ENCODE peak calls at places on chromosomes 3 and 15, in five cellular contexts. Q is neural crest cell; W is astrocyte of the spinal cord; O is T follicular helper cell; M is activated T-cell treated with anti-CD3 and anti-CD28 coated beads, Interleukin-2, amount 50 U/mL, for 1 hour. K is an unnamed sample.

GRCh38 chr3:129534428-129535027 is 6.1 kb downstream of the RHO start:
- DNase-seq in Q (no peak), W (no peak), O (no peak), M (no peak), K (no peak)

GRCh38 chr15:83472151-83472550 is 25.0 kb downstream of the SH3GL3 start:
- DNase-seq in Q (no peak), W (no peak), O (no peak), M (no peak), K (no peak)

GRCh38 chr3:37945407-37945802 is 45.2 kb upstream of the VILL start:
- DNase-seq in Q (no peak), W (no peak), O (no peak), M (no peak), K (no peak)

GRCh38 chr3:78221796-78222195 is 1181.9 kb downstream of the ROBO2 start:
- DNase-seq in Q (no peak), W (no peak), O (no peak), M (no peak), K (no peak)

GRCh38 chr3:126558336-126559071 is at the start of gene C3orf22:
- DNase-seq in Q (no peak), W (no peak), O (no peak), M (peak; percentile 10), K (no peak)

GRCh38 chr15:80778964-80779657 is at the start of gene CEMIP:
- DNase-seq in Q (peak; percentile 83), W (peak; percentile 78), O (no peak), M (no peak), K (peak; percentile 67)

GRCh38 chr3:122793568-122794416 is at the start of gene HSPBAP1:
- DNase-seq in Q (peak; percentile 86), W (peak; percentile 91), O (peak; percentile 86), M (peak; percentile 88), K (peak; percentile 81)

GRCh38 chr15:70234256-70234965 is 136.7 kb upstream of the TLE3 start:
- DNase-seq in Q (no peak), W (peak; percentile 35), O (no peak), M (no peak), K (no peak)

GRCh38 chr3:100525753-100526612 is 33.6 kb downstream of the TMEM45A start:
- DNase-seq in Q (no peak), W (peak; percentile 98), O (no peak), M (no peak), K (no peak)

GRCh38 chr3:114686624-114687023 is 392.8 kb downstream of the TIGIT start:
- DNase-seq in Q (no peak), W (no peak), O (no peak), M (no peak), K (no peak)

GRCh38 chr3:66115858-66116654 is 77.3 kb upstream of the MAGI1 start:
- DNase-seq in Q (no peak), W (peak; percentile 93), O (no peak), M (no peak), K (peak; percentile 65)

GRCh38 chr15:61671736-61672135 is 388.5 kb downstream of the VPS13C start:
- DNase-seq in Q (no peak), W (no peak), O (no peak), M (no peak), K (no peak)

GRCh38 chr15:96268421-96269204 is 61.9 kb upstream of the NR2F2 start:
- DNase-seq in Q (no peak), W (peak; percentile 62), O (no peak), M (no peak), K (no peak)

GRCh38 chr3:70821602-70822001 is 509.2 kb upstream of the MDFIC2 start:
- DNase-seq in Q (no peak), W (peak; percentile 24), O (no peak), M (no peak), K (no peak)

GRCh38 chr15:53193149-53193548 is 403.0 kb upstream of the ONECUT1 start:
- DNase-seq in Q (peak; percentile 5), W (peak; percentile 9), O (no peak), M (no peak), K (no peak)

GRCh38 chr3:48240711-48241491 is at the start of gene ZNF589:
- DNase-seq in Q (peak; percentile 83), W (peak; percentile 95), O (peak; percentile 90), M (peak; percentile 90), K (peak; percentile 92)

GRCh38 chr3:112687214-112687613 is 46.3 kb upstream of the CCDC80 start:
- DNase-seq in Q (no peak), W (no peak), O (no peak), M (no peak), K (no peak)

GRCh38 chr3:169529013-169529412 is 134.5 kb downstream of the MECOM start:
- DNase-seq in Q (no peak), W (no peak), O (no peak), M (no peak), K (no peak)

GRCh38 chr3:72171461-72171860 is 386.5 kb upstream of the PROK2 start:
- DNase-seq in Q (no peak), W (no peak), O (no peak), M (no peak), K (no peak)

GRCh38 chr3:127655641-127656040 is 17.1 kb upstream of the ABTB1 start:
- DNase-seq in Q (no peak), W (peak; percentile 39), O (no peak), M (no peak), K (no peak)

GRCh38 chr15:94105760-94106159 is 125.6 kb upstream of the MCTP2 start:
- DNase-seq in Q (no peak), W (no peak), O (no peak), M (no peak), K (no peak)

GRCh38 chr3:184349563-184350470 is 11.6 kb downstream of the CLCN2 start:
- DNase-seq in Q (no peak), W (no peak), O (no peak), M (no peak), K (no peak)

GRCh38 chr15:91950631-91951384 is 97.3 kb downstream of the SLCO3A1 start:
- DNase-seq in Q (no peak), W (no peak), O (no peak), M (no peak), K (no peak)

GRCh38 chr3:129087138-129087702 is 26.6 kb downstream of the GP9 start:
- DNase-seq in Q (no peak), W (peak; percentile 12), O (no peak), M (no peak), K (no peak)

GRCh38 chr15:87874896-87875661 is 381.5 kb downstream of the NTRK3 start:
- DNase-seq in Q (peak; percentile 36), W (peak; percentile 66), O (no peak), M (no peak), K (no peak)

GRCh38 chr15:28021281-28022039 is 77.7 kb downstream of the OCA2 start:
- DNase-seq in Q (no peak), W (peak; percentile 96), O (no peak), M (no peak), K (no peak)

GRCh38 chr3:17087509-17087908 is 202.8 kb downstream of the PLCL2 start:
- DNase-seq in Q (no peak), W (no peak), O (no peak), M (no peak), K (no peak)

K was measured in 8988T.